ENCODE peak calls at places on chromosome 1, in six cellular contexts. I is lower lobe of right lung; Z is thoracic aorta; P is CD8-positive, alpha-beta T cell; S is upper lobe of right lung; E is tibial artery. N is an unnamed sample.

GRCh38 chr1:91744973-91745648 is 140.8 kb downstream of the TGFBR3 start:
- DNase-seq in P (no peak), I (no peak), Z (no peak), S (no peak), E (peak; percentile 77), N (peak; percentile 57)

GRCh38 chr1:39394598-39394997 is 96.8 kb upstream of the BMP8A start:
- DNase-seq in P (no peak), Z (no peak), I (no peak), E (no peak), S (no peak), N (no peak)

GRCh38 chr1:96365076-96365475 is 356.5 kb upstream of the PTBP2 start:
- DNase-seq in P (no peak), S (no peak), Z (no peak), E (no peak), I (no peak), N (no peak)

GRCh38 chr1:205658943-205659581 is 21.2 kb downstream of the SLC45A3 start:
- DNase-seq in Z (peak; percentile 37), E (peak; percentile 86), S (peak; percentile 89), P (peak; percentile 66), I (peak; percentile 84), N (peak; percentile 67)

GRCh38 chr1:21927531-21928237 is 9.4 kb downstream of the HSPG2 start:
- DNase-seq in Z (no peak), I (no peak), S (no peak), E (peak; percentile 87), P (no peak), N (peak; percentile 68)

GRCh38 chr1:213082778-213083445 is 31.9 kb downstream of the RPS6KC1 start:
- DNase-seq in Z (no peak), S (no peak), E (no peak), P (no peak), I (no peak), N (no peak)

GRCh38 chr1:38840281-38840680 is 19.3 kb downstream of the RRAGC start:
- DNase-seq in P (no peak), Z (no peak), S (no peak), I (no peak), E (no peak), N (no peak)

GRCh38 chr1:27831568-27832410 is 1.2 kb downstream of the PPP1R8 start:
- DNase-seq in S (no peak), I (no peak), E (no peak), Z (no peak), P (no peak), N (no peak)

GRCh38 chr1:241716915-241717651 is 65.0 kb downstream of the WDR64 start:
- DNase-seq in I (no peak), S (no peak), Z (no peak), E (no peak), P (no peak), N (no peak)

GRCh38 chr1:167791281-167792209 is 69.8 kb downstream of the MPZL1 start:
- DNase-seq in Z (no peak), S (no peak), E (no peak), I (no peak), P (no peak), N (peak; percentile 40)

GRCh38 chr1:226588484-226588883 is 39.9 kb downstream of the STUM start:
- DNase-seq in E (no peak), I (no peak), Z (no peak), P (no peak), S (no peak), N (no peak)

GRCh38 chr1:119367332-119368124 is 1.1 kb upstream of the HAO2 start:
- DNase-seq in E (no peak), I (no peak), S (no peak), P (no peak), Z (no peak), N (no peak)

GRCh38 chr1:226738421-226738994 is 574 bp downstream of the ITPKB start:
- DNase-seq in P (no peak), E (peak; percentile 72), I (peak; percentile 65), S (peak; percentile 81), Z (no peak), N (no peak)

GRCh38 chr1:23581219-23581618 is 21.9 kb upstream of the ID3 start:
- DNase-seq in P (no peak), I (peak; percentile 50), S (no peak), E (peak; percentile 85), Z (no peak), N (no peak)

GRCh38 chr1:209809601-209810000 is 3.7 kb upstream of the IRF6 start:
- DNase-seq in Z (no peak), S (no peak), I (no peak), E (no peak), P (no peak), N (no peak)

GRCh38 chr1:50603274-50604271 is 180.3 kb upstream of the DMRTA2 start:
- DNase-seq in E (no peak), S (no peak), I (no peak), Z (no peak), P (no peak), N (no peak)

GRCh38 chr1:77632216-77632615 is 50.2 kb downstream of the ZZZ3 start:
- DNase-seq in I (no peak), E (no peak), P (no peak), Z (no peak), S (no peak), N (no peak)

GRCh38 chr1:6545276-6545934 is 8.9 kb downstream of the NOL9 start:
- DNase-seq in P (peak; percentile 11), Z (no peak), E (no peak), S (no peak), I (no peak), N (no peak)

GRCh38 chr1:155018617-155019348 is 14.8 kb downstream of the DCST2 start:
- DNase-seq in S (no peak), P (no peak), E (peak; percentile 59), Z (no peak), I (no peak), N (no peak)
- H3K27ac ChIP-seq in S (no peak overlapping the region), P (no peak overlapping the region), E (peak overlapping the region; percentile 83), Z (no peak overlapping the region), I (no peak overlapping the region), N (peak overlapping the region; percentile 97)

GRCh38 chr1:47993881-47994625 is 3.1 kb downstream of the TRABD2B start:
- DNase-seq in P (no peak), E (no peak), S (no peak), I (no peak), Z (no peak), N (no peak)

GRCh38 chr1:47995306-47996050 is 1.7 kb downstream of the TRABD2B start:
- DNase-seq in P (no peak), Z (no peak), I (no peak), E (no peak), S (no peak), N (no peak)

GRCh38 chr1:47997289-47998200 is at the start of gene TRABD2B:
- DNase-seq in P (peak; percentile 39), S (peak; percentile 89), Z (peak; percentile 43), I (peak; percentile 80), E (peak; percentile 95), N (peak; percentile 81)

GRCh38 chr1:47996406-47997226 is 569 bp downstream of the TRABD2B start:
- DNase-seq in I (no peak), Z (no peak), S (no peak), E (peak; percentile 75), P (no peak), N (no peak)

GRCh38 chr1:47996060-47996405 is 1.2 kb downstream of the TRABD2B start:
- DNase-seq in S (no peak), P (no peak), Z (no peak), E (no peak), I (no peak), N (no peak)
- H3K4me3 ChIP-seq in S (peak overlapping the region; percentile 50), P (no peak overlapping the region), Z (peak overlapping the region; percentile 88), E (peak overlapping the region; percentile 96), I (peak overlapping the region; percentile 53), N (peak overlapping the region; percentile 84)

GRCh38 chr1:224358288-224358687 is 1.6 kb downstream of the CNIH4 start:
- DNase-seq in I (peak; percentile 70), S (peak; percentile 75), E (no peak), P (no peak), Z (no peak), N (no peak)

GRCh38 chr1:224356685-224357625 is at the start of gene CNIH4:
- DNase-seq in P (peak; percentile 85), I (peak; percentile 94), E (peak; percentile 94), Z (peak; percentile 84), S (peak; percentile 96), N (peak; percentile 79)

GRCh38 chr1:224357626-224358124 is 996 bp downstream of the CNIH4 start:
- DNase-seq in E (no peak), P (no peak), I (no peak), Z (no peak), S (no peak), N (no peak)

GRCh38 chr1:224359207-224359606 is 2.5 kb downstream of the CNIH4 start:
- DNase-seq in E (no peak), S (no peak), I (no peak), P (no peak), Z (no peak), N (no peak)

DNA sequence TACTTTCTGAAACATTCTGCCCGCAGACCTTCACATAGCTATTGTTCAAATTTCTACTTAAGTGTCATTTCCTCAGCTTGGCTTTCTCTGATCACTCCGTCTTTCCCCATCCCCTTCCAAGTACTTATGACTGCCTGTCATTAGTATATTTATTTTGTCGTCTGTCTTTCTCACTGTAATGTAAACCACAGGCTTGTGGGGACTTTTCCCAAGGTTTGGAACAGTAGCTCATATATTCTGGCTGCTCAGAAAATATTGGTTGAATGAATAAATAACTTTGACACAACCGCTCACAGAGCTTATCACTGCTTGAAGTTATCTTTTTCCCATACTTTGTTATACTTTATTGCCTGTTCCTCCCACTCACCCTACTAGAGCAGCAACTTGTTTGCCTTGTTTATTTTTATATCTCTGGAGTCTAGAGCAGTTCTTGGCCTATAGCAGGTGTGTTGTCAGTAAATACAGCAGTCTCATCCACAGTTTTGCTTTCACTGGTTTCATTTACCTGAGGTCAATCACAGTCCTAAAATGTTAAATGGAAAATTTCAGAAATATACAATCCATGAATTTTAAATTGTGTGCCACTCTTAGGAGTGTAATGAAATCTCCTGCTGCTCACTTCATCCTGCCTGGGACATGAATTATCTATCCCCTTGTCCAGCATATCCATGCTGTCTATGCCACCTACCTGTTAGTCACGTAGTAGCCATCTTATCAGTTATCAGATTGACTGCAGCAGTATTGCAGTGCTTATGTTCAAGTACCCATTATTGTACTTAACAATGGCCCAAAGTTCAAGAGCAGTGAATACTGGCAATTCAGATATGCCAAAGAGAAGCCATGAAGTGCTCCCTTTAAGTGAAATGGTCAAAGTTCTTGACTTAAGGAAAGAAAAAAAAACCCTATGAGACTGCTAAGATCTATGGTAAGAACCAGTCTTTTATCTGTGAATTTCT is 2.4 kb upstream of the CNIH4 start:
- DNase-seq in I (no peak), P (no peak), Z (no peak), E (no peak), S (no peak), N (no peak)
- H3K27ac ChIP-seq in I (no peak overlapping the region), P (no peak overlapping the region), Z (no peak overlapping the region), E (no peak overlapping the region), S (no peak overlapping the region), N (no peak overlapping the region)

GRCh38 chr1:19454265-19455198 is 30.8 kb downstream of the CAPZB start:
- DNase-seq in S (no peak), P (no peak), Z (no peak), I (no peak), E (no peak), N (no peak)
- H3K4me3 ChIP-seq in S (no peak overlapping the region), P (no peak overlapping the region), Z (peak overlapping the region; percentile 29), I (no peak overlapping the region), E (no peak overlapping the region), N (no peak overlapping the region)

N was measured in tibial nerve.